ENCODE peak calls at places on chromosomes 7 and 10, in seven cellular contexts. R is SK-N-SH, W is HCT116, I is K562, H is HepG2, E is H1, T is GM12878. K is an unnamed sample.

GRCh38 chr10:117074621-117075020 is 63.4 kb downstream of the VAX1 start:
- DNase-seq in R (no peak), W (peak), I (no peak), H (peak), E (no peak), T (no peak), K (no peak)

GRCh38 chr10:78861456-78862327 is 207.1 kb upstream of the ZMIZ1 start:
- DNase-seq in R (peak), W (no peak), I (no peak), H (no peak), E (peak), T (no peak), K (no peak)

GRCh38 chr7:112383671-112384417 is 66.4 kb upstream of the IFRD1 start:
- DNase-seq in R (no peak), W (no peak), I (no peak), H (no peak), E (no peak), T (no peak), K (peak)

GRCh38 chr7:40232242-40232929 is 97.6 kb downstream of the SUGCT start:
- DNase-seq in R (peak), W (peak), I (no peak), H (peak), E (no peak), T (no peak), K (peak)

GRCh38 chr7:6260291-6261183 is 11.9 kb downstream of the CYTH3 start:
- DNase-seq in R (no peak), W (no peak), I (no peak), H (no peak), E (peak), T (no peak), K (no peak)

GRCh38 chr7:18508441-18509427 is 13.2 kb downstream of the HDAC9 start:
- DNase-seq in R (no peak), W (peak), I (no peak), H (peak), E (no peak), T (no peak), K (no peak)

GRCh38 chr7:5218564-5219360 is 28.7 kb downstream of the WIPI2 start:
- DNase-seq in R (no peak), W (no peak), I (no peak), H (no peak), E (no peak), T (peak), K (no peak)

GRCh38 chr10:6171891-6172354 is 30.8 kb upstream of the PFKFB3 start:
- DNase-seq in R (no peak), W (no peak), I (no peak), H (no peak), E (no peak), T (peak), K (no peak)

GRCh38 chr7:132865366-132865765 is 216.5 kb downstream of the CHCHD3 start:
- DNase-seq in R (no peak), W (no peak), I (no peak), H (no peak), E (no peak), T (no peak), K (no peak)

GRCh38 chr7:116240021-116240659 is 29.8 kb downstream of the TES start:
- DNase-seq in R (no peak), W (no peak), I (no peak), H (no peak), E (no peak), T (no peak), K (no peak)

GRCh38 chr10:104260775-104261115 is 6.1 kb downstream of the GSTO1 start:
- DNase-seq in R (no peak), W (no peak), I (no peak), H (no peak), E (no peak), T (no peak), K (no peak)

GRCh38 chr7:14375998-14376397 is 386.5 kb upstream of the ETV1 start:
- DNase-seq in R (no peak), W (no peak), I (no peak), H (no peak), E (no peak), T (no peak), K (peak)

GRCh38 chr7:14376711-14377110 is 387.2 kb upstream of the ETV1 start:
- DNase-seq in R (no peak), W (no peak), I (no peak), H (no peak), E (no peak), T (no peak), K (no peak)

GRCh38 chr7:14380881-14381280 is 391.4 kb upstream of the ETV1 start:
- DNase-seq in R (no peak), W (no peak), I (no peak), H (no peak), E (no peak), T (no peak), K (no peak)

GRCh38 chr7:14374336-14374735 is 384.9 kb upstream of the ETV1 start:
- DNase-seq in R (no peak), W (no peak), I (no peak), H (no peak), E (no peak), T (no peak), K (no peak)

DNA sequence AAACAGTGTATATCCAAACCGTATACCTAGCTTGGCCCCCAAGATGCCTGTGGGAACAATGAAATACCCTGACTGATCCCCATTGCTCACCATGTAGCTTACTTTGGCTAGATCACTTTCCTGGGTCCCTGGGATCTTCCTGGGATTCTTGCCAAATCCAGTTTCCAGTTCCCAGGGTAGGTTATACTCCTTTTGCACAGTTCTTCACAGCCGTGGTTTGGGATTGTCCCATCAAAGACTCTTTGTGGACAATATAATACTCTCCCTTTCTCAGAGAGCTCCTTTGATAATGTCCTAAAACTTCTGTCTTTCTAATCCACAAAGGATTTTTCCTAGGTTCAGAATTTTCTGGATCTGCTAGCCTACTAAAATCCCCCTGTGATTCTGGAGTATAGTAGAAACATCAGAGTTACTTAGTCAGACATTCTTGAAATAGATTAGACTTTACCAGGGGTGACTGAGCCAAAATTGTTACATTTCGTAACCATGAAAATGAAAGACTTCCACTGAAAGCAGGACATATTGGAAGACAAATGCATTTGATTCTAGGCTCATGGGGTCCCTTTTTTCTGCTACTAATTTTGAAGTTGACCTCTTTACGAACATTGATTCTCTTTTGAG is 388.3 kb upstream of the ETV1 start:
- DNase-seq in R (no peak), W (no peak), I (no peak), H (no peak), E (no peak), T (no peak), K (no peak)
- TF ChIP-seq JUND in R (no peak), W (no peak), I (no peak), H (no peak), E (no peak), T (no peak), K (no peak)

DNA sequence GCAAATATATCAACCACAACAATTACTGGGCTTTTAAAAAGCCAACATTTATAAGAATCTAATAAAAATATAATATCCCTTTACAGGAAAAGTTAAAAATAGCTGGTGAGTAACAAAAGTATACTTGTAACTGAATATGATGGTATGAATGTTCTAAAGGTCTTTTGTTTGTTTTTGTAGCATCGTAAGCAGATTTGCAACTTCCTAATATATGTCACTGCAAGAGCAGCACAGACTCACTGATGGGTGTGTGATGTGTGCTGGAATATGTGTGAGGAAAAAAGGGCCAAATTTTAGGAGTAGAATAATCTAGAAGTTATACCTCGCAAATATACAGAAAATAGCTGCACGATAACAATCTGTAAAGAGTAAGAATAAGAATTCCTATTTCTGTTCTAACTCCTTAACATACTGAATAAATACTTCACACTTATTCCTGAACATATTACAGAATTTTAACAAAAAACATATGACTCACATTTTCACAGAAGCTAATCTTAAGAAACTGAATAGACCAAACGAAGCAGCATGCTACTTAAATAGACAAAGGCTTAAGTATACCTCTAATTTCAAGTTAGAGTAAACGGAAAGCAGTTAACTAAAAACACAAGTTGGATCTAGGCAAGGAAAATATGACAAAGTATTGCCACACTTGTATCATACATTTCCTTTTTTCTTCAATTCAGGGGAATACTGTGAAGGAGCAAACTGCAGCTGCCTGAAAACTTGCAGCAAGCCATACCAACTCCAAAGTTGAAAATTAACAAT is 9.6 kb downstream of the ETV1 start:
- DNase-seq in R (no peak), W (no peak), I (no peak), H (no peak), E (no peak), T (no peak), K (no peak)
- TF ChIP-seq JUND in R (no peak), W (no peak), I (no peak), H (no peak), E (no peak), T (no peak), K (no peak)

DNA sequence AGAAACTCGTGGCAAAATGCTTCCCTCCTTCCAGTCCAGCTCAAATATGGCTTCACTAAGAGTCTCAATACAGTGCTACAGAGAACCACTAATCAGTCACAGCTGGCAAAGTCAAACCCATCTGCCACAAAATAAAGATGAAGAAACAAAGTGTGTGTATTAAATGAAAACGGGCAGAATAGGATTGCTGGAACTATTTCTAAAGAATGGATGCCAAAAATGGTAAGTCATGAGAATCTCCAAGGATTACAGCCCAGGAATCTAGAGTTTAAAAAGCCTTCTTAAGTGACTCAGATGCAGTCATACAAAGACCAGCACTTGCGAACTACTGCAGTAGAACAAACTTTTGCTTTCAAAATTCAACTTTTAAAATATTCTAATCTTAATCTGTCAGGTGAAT is 61.9 kb downstream of the CACUL1 start:
- DNase-seq in R (peak), W (no peak), I (no peak), H (no peak), E (no peak), T (no peak), K (no peak)
- TF ChIP-seq JUND in R (peak), W (no peak), I (no peak), H (no peak), E (no peak), T (no peak), K (no peak)

DNA sequence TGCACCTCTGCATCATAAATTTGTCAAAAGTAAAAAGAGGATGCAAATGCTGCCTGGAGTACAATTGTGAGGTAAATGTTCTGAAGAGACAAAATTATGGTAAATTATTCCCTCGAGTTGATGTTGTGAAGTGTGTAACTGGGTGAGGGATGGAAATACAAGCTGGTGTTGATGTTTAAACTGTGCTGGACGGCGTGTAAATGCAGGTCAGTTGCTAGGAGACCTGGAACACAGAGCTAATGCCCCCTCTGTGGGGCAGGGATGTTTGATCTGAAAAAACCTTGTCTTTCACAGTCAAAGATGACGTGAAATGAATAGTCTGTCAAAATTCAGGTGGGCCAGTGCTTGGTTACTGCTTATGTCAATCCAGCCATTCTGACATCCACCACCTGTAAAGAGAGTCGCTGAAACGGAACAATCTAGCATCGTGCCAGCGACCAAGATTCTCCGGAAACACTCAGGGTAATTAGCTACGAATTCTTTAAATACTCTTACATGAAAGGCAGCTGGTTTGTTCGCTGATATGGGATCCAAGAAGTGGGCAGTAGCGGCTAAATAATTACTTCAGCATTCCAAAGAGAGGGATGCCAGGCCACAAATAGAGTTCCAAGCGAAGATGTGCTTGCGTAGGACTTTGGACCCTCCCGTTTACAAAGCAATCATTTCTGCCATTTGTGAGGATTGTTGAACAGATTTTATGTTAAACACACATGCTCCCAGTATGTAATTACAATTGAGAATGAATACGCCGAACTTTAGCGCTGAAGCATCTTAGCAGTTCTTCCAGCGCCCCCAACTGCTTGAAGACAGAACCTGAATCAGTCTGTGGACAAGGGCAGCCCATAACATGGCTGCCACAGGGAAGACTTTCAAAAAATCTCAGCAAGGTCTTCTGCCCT is 7.4 kb upstream of the ASB4 start:
- DNase-seq in R (no peak), W (no peak), I (peak), H (peak), E (no peak), T (no peak), K (no peak)
- TF ChIP-seq JUND in R (no peak), W (no peak), I (no peak), H (no peak), E (no peak), T (no peak), K (no peak)

GRCh38 chr7:154649015-154649414 is 353.9 kb downstream of the PAXIP1 start:
- DNase-seq in R (no peak), W (no peak), I (no peak), H (no peak), E (no peak), T (no peak), K (no peak)

GRCh38 chr7:154646126-154647013 is 356.6 kb downstream of the PAXIP1 start:
- DNase-seq in R (no peak), W (no peak), I (peak), H (no peak), E (no peak), T (no peak), K (no peak)

GRCh38 chr7:154649434-154649833 is 353.5 kb downstream of the PAXIP1 start:
- DNase-seq in R (no peak), W (no peak), I (no peak), H (no peak), E (no peak), T (no peak), K (no peak)

GRCh38 chr7:154650275-154650674 is 352.6 kb downstream of the PAXIP1 start:
- DNase-seq in R (no peak), W (no peak), I (no peak), H (no peak), E (no peak), T (no peak), K (no peak)

GRCh38 chr7:154647625-154648024 is 355.3 kb downstream of the PAXIP1 start:
- DNase-seq in R (no peak), W (no peak), I (no peak), H (no peak), E (no peak), T (no peak), K (no peak)
- TF ChIP-seq JUND in R (no peak), W (no peak), I (no peak), H (no peak), E (no peak), T (no peak), K (no peak)

DNA sequence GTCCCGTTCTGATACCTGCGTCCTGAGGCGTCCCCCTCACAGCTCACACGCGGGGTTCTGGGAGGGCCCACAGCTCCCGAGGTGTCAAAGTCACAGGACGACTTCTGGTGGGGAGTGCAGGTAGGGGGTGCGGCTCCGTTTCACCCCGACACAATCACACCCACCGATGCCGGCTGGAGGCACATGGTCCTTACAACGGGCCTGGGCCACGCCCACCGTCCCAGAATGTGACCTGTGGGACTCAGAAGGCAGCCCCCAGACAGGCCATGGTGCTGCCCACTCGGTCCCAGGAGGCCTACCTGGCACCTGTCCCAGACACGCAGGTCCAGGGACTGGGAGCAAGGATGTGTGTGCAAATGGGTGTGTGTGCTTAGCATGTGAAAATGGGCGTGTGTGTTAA is 86.0 kb downstream of the UNCX start:
- DNase-seq in R (no peak), W (no peak), I (no peak), H (no peak), E (no peak), T (no peak), K (no peak)
- TF ChIP-seq JUND in R (no peak), W (no peak), I (no peak), H (no peak), E (no peak), T (no peak), K (no peak)

GRCh38 chr10:128316925-128317324 is 190.7 kb upstream of the MKI67 start:
- DNase-seq in R (no peak), W (no peak), I (no peak), H (no peak), E (no peak), T (no peak), K (no peak)

GRCh38 chr10:128318868-128319267 is 192.6 kb upstream of the MKI67 start:
- DNase-seq in R (peak), W (no peak), I (no peak), H (no peak), E (no peak), T (no peak), K (no peak)

GRCh38 chr10:128314691-128315090 is 188.5 kb upstream of the MKI67 start:
- DNase-seq in R (no peak), W (no peak), I (no peak), H (no peak), E (no peak), T (no peak), K (no peak)

GRCh38 chr10:128318366-128318765 is 192.1 kb upstream of the MKI67 start:
- DNase-seq in R (no peak), W (no peak), I (no peak), H (no peak), E (no peak), T (no peak), K (no peak)

GRCh38 chr10:128316327-128316726 is 190.1 kb upstream of the MKI67 start:
- DNase-seq in R (no peak), W (no peak), I (no peak), H (no peak), E (no peak), T (no peak), K (no peak)
- TF ChIP-seq JUND in R (no peak), W (no peak), I (no peak), H (no peak), E (no peak), T (no peak), K (no peak)

GRCh38 chr10:113230018-113230610 is 280.1 kb downstream of the TCF7L2 start:
- DNase-seq in R (no peak), W (no peak), I (no peak), H (no peak), E (peak), T (no peak), K (no peak)
- TF ChIP-seq JUND in R (no peak), W (no peak), I (no peak), H (no peak), E (no peak), T (no peak), K (no peak)

GRCh38 chr7:151385626-151386300 is 24.1 kb downstream of the WDR86 start:
- DNase-seq in R (no peak), W (no peak), I (no peak), H (no peak), E (no peak), T (no peak), K (no peak)
- TF ChIP-seq JUND in R (no peak), W (no peak), I (no peak), H (no peak), E (no peak), T (no peak), K (no peak)